ENCODE peak calls at places on chromosomes 16 and 17, in six cellular contexts. E, N, M, C, Z and V are unnamed samples.
A peak's percentile ranks its signal among the peaks of the same experiment; 100 is the strongest.

GRCh38 chr16:88599825-88600538 is 29.8 kb downstream of the ZC3H18 start:
- DNase-seq in E (no peak), N (no peak), M (no peak), C (no peak), Z (no peak), V (no peak)

GRCh38 chr16:11658896-11659708 is 9.2 kb upstream of the SNN start:
- DNase-seq in E (no peak), N (no peak), M (no peak), C (no peak), Z (no peak), V (no peak)

GRCh38 chr17:31834448-31834847 is 24.6 kb downstream of the COPRS start:
- DNase-seq in E (no peak), N (no peak), M (no peak), C (no peak), Z (no peak), V (no peak)

GRCh38 chr16:68264128-68265077 is at the start of gene SLC7A6:
- DNase-seq in E (peak; percentile 78), N (no peak), M (peak; percentile 69), C (peak; percentile 81), Z (peak; percentile 75), V (peak; percentile 64)

GRCh38 chr16:55566432-55567175 is at the start of gene CAPNS2:
- DNase-seq in E (no peak), N (no peak), M (no peak), C (no peak), Z (no peak), V (no peak)

GRCh38 chr16:11249233-11250061 is 6.6 kb downstream of the SOCS1 start:
- DNase-seq in E (no peak), N (no peak), M (peak; percentile 38), C (no peak), Z (no peak), V (no peak)

GRCh38 chr17:61538480-61538879 is 52.5 kb downstream of the NACA2 start:
- DNase-seq in E (no peak), N (no peak), M (no peak), C (no peak), Z (no peak), V (no peak)

GRCh38 chr16:13883266-13883665 is 36.7 kb upstream of the ERCC4 start:
- DNase-seq in E (no peak), N (no peak), M (no peak), C (no peak), Z (no peak), V (no peak)

GRCh38 chr17:3539881-3540540 is 17.6 kb downstream of the TRPV3 start:
- DNase-seq in E (no peak), N (no peak), M (no peak), C (no peak), Z (no peak), V (peak; percentile 32)

GRCh38 chr17:7178973-7179316 is 225 bp downstream of the ASGR1 start:
- DNase-seq in E (no peak), N (no peak), M (no peak), C (no peak), Z (no peak), V (no peak)

GRCh38 chr17:79923974-79924638 is 84.9 kb upstream of the CBX4 start:
- DNase-seq in E (peak; percentile 79), N (peak; percentile 50), M (peak; percentile 12), C (peak; percentile 41), Z (peak; percentile 73), V (no peak)

GRCh38 chr17:71937914-71938313 is 182.9 kb upstream of the SOX9 start:
- DNase-seq in E (no peak), N (no peak), M (no peak), C (peak; percentile 66), Z (no peak), V (no peak)

GRCh38 chr17:29444589-29444988 is 54.4 kb downstream of the TAOK1 start:
- DNase-seq in E (no peak), N (no peak), M (peak; percentile 75), C (peak; percentile 33), Z (no peak), V (peak; percentile 29)

GRCh38 chr16:54193656-54194007 is 93.0 kb downstream of the IRX3 start:
- DNase-seq in E (peak; percentile 87), N (peak; percentile 59), M (peak; percentile 25), C (peak; percentile 57), Z (peak; percentile 68), V (peak; percentile 71)

GRCh38 chr16:67562526-67562917 is at the start of gene CTCF:
- DNase-seq in E (peak; percentile 80), N (no peak), M (peak; percentile 81), C (peak; percentile 87), Z (no peak), V (peak; percentile 69)

GRCh38 chr17:27540300-27541105 is 84.3 kb downstream of the KSR1 start:
- DNase-seq in E (no peak), N (no peak), M (peak; percentile 100), C (peak; percentile 100), Z (no peak), V (peak; percentile 91)

GRCh38 chr17:75589017-75589918 is 1.7 kb downstream of the MYO15B start:
- DNase-seq in E (peak; percentile 93), N (peak; percentile 88), M (peak; percentile 64), C (peak; percentile 84), Z (peak; percentile 94), V (peak; percentile 91)

GRCh38 chr17:16479264-16479663 is 12.7 kb downstream of the LRRC75A start:
- DNase-seq in E (no peak), N (no peak), M (no peak), C (no peak), Z (no peak), V (no peak)

GRCh38 chr17:49111934-49112333 is 20.6 kb upstream of the B4GALNT2 start:
- DNase-seq in E (no peak), N (no peak), M (no peak), C (no peak), Z (no peak), V (peak; percentile 81)

GRCh38 chr17:74779948-74780400 is 3.8 kb upstream of the NAT9 start:
- DNase-seq in E (no peak), N (no peak), M (no peak), C (no peak), Z (no peak), V (peak; percentile 38)

GRCh38 chr16:9048302-9048700 is 43.1 kb upstream of the HAPSTR1 start:
- DNase-seq in E (no peak), N (no peak), M (peak; percentile 34), C (peak; percentile 74), Z (no peak), V (no peak)

GRCh38 chr17:44408786-44409185 is 19.3 kb upstream of the ITGA2B start:
- DNase-seq in E (no peak), N (no peak), M (no peak), C (no peak), Z (no peak), V (no peak)

GRCh38 chr16:31414706-31415105 is 13.5 kb downstream of the COX6A2 start:
- DNase-seq in E (no peak), N (no peak), M (no peak), C (no peak), Z (no peak), V (no peak)

GRCh38 chr16:4696905-4697866 is 3.8 kb downstream of the NUDT16L1 start:
- DNase-seq in E (no peak), N (no peak), M (no peak), C (no peak), Z (no peak), V (no peak)

GRCh38 chr17:79504181-79504605 is 106.7 kb downstream of the RBFOX3 start:
- DNase-seq in E (peak; percentile 30), N (no peak), M (no peak), C (no peak), Z (no peak), V (no peak)

GRCh38 chr17:44928136-44928535 is 12.8 kb upstream of the GFAP start:
- DNase-seq in E (no peak), N (no peak), M (no peak), C (no peak), Z (no peak), V (no peak)

GRCh38 chr17:5138616-5139453 is 23.0 kb downstream of the USP6 start:
- DNase-seq in E (no peak), N (no peak), M (no peak), C (no peak), Z (no peak), V (no peak)

DNA sequence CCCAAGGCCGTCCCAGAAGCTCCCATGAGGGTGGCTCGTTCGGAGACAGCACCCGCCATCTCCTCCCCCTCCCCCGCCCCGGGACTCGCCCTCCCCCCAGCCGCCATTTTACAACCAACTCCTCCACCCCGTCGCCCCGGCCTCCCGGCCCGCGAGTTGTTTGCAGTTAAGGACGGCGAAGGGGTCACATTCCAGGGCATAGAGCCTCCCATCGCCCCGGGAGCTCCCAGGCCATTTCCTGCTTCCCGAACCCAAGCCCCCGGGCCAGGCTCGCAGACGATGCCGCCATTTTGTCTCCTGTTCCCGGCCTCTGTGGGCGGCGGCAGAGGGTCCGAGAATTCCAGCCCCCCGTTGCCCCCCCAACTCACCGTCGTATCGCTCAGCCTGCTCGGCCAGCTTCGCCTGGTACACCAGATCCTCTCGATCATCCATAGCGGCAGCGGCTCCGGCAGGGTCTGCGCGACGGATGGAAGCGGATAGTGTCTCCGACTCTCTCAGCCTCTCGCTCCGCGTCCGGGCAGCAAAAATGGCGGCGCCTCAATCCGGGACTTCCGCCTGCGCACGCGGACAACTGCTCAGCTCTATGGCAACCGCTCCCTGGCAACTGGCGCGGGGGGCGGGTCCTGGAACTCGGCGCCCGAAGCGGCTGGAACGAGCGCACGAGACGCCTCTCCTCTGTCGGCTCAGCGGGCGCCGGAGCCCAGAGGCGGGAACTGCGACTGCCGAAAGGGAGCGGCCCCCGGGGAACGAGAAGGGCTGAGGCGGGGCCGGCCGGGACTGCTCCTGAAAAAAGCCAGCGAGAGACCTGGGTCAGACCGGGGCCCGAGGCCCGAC is at the start of gene YWHAE:
- DNase-seq in E (peak; percentile 98), N (peak; percentile 84), M (peak; percentile 91), C (peak; percentile 97), Z (peak; percentile 96), V (peak; percentile 99)
- H3K4ac ChIP-seq in E (peak within 1 kb of the TSS; percentile 91), N (peak within 1 kb of the TSS; percentile 99), M (peak within 1 kb of the TSS; percentile 99), C (peak within 1 kb of the TSS; percentile 90), Z (peak within 1 kb of the TSS; percentile 93), V (peak within 1 kb of the TSS; percentile 99)

GRCh38 chr17:1474402-1475189 is 17.9 kb downstream of the MYO1C start:
- DNase-seq in E (no peak), N (no peak), M (no peak), C (no peak), Z (no peak), V (no peak)
- H3K36me3 ChIP-seq in E (peaks cover 8% of the 10 kb centered on the region), N (peaks cover 34% of the 10 kb centered on the region), M (peaks cover 80% of the 10 kb centered on the region), C (peaks cover 82% of the 10 kb centered on the region), Z (peaks cover 34% of the 10 kb centered on the region), V (peaks cover 94% of the 10 kb centered on the region)

GRCh38 chr17:77320046-77320445 is 179.3 kb downstream of the SEC14L1 start:
- DNase-seq in E (no peak), N (no peak), M (peak; percentile 63), C (peak; percentile 81), Z (no peak), V (no peak)
- H3K4ac ChIP-seq in E (no peak overlapping the region), N (no peak overlapping the region), M (peak overlapping the region; percentile 84), C (peak overlapping the region; percentile 98), Z (no peak overlapping the region), V (no peak overlapping the region)

GRCh38 chr16:81679721-81680430 is 99.2 kb upstream of the PLCG2 start:
- DNase-seq in E (no peak), N (no peak), M (no peak), C (no peak), Z (no peak), V (no peak)

GRCh38 chr16:81678326-81679095 is 100.6 kb upstream of the PLCG2 start:
- DNase-seq in E (no peak), N (no peak), M (no peak), C (no peak), Z (no peak), V (no peak)

GRCh38 chr16:81675662-81676535 is 103.2 kb upstream of the PLCG2 start:
- DNase-seq in E (no peak), N (no peak), M (no peak), C (no peak), Z (no peak), V (no peak)

GRCh38 chr16:81677375-81677737 is 101.7 kb upstream of the PLCG2 start:
- DNase-seq in E (no peak), N (no peak), M (no peak), C (no peak), Z (no peak), V (no peak)

GRCh38 chr16:81676571-81677374 is 102.3 kb upstream of the PLCG2 start:
- DNase-seq in E (no peak), N (no peak), M (no peak), C (no peak), Z (no peak), V (no peak)
- H3K36me3 ChIP-seq in E (peaks cover 3% of the 10 kb centered on the region), N (peaks cover 22% of the 10 kb centered on the region), M (peaks cover 40% of the 10 kb centered on the region), C (peaks cover 43% of the 10 kb centered on the region), Z (peaks cover 76% of the 10 kb centered on the region), V (peaks cover 79% of the 10 kb centered on the region)